ENCODE peak calls at places on chromosomes 7 and 10, in four cellular contexts. K is AG04450, M is heart right ventricle, D is lung. P is an unnamed sample.

GRCh38 chr10:2380218-2380617 is 642.9 kb upstream of the ADARB2 start:
- DNase-seq in K (no peak), M (no peak), D (no peak), P (no peak)

GRCh38 chr7:25894002-25894901 is 257.7 kb upstream of the NFE2L3 start:
- DNase-seq in K (no peak), M (no peak), D (peak), P (no peak)

GRCh38 chr7:150971242-150972048 is 6.7 kb downstream of the KCNH2 start:
- DNase-seq in K (no peak), M (peak), D (no peak), P (no peak)

GRCh38 chr10:33006342-33006887 is 48.4 kb upstream of the ITGB1 start:
- DNase-seq in K (no peak), M (no peak), D (no peak), P (no peak)

GRCh38 chr10:52187521-52188258 is 126.4 kb upstream of the DKK1 start:
- DNase-seq in K (no peak), M (no peak), D (no peak), P (no peak)

GRCh38 chr10:3893904-3894563 is 109.0 kb upstream of the KLF6 start:
- DNase-seq in K (no peak), M (no peak), D (no peak), P (no peak)

GRCh38 chr7:45647967-45648670 is 74.0 kb downstream of the ADCY1 start:
- DNase-seq in K (no peak), M (no peak), D (no peak), P (no peak)

GRCh38 chr7:134421998-134422397 is 36.9 kb downstream of the AKR1B1 start:
- DNase-seq in K (no peak), M (no peak), D (no peak), P (no peak)

GRCh38 chr7:2870471-2870941 is 26.4 kb upstream of the GNA12 start:
- DNase-seq in K (no peak), M (peak), D (peak), P (no peak)

GRCh38 chr10:72084094-72084459 is 4.3 kb downstream of the SPOCK2 start:
- DNase-seq in K (no peak), M (no peak), D (no peak), P (no peak)

GRCh38 chr7:27210441-27211083 is 10.7 kb upstream of the HOXA13 start:
- DNase-seq in K (no peak), M (no peak), D (no peak), P (peak)

GRCh38 chr10:50622497-50623298 is 1.1 kb downstream of the SGMS1 start:
- DNase-seq in K (no peak), M (peak), D (peak), P (no peak)

GRCh38 chr7:111138196-111138569 is 47.3 kb downstream of the LRRN3 start:
- DNase-seq in K (no peak), M (peak), D (no peak), P (no peak)

GRCh38 chr10:119542357-119542989 is at the start of gene RGS10:
- DNase-seq in K (no peak), M (peak), D (peak), P (no peak)

GRCh38 chr10:129866894-129867293 is 97.2 kb downstream of the EBF3 start:
- DNase-seq in K (no peak), M (no peak), D (no peak), P (no peak)

GRCh38 chr7:69757528-69757927 is 159.3 kb downstream of the AUTS2 start:
- DNase-seq in K (no peak), M (no peak), D (no peak), P (no peak)

GRCh38 chr7:124152859-124153692 is 120.2 kb upstream of the TMEM229A start:
- DNase-seq in K (peak), M (no peak), D (no peak), P (no peak)

GRCh38 chr10:132858121-132859081 is 72.5 kb upstream of the NKX6-2 start:
- DNase-seq in K (no peak), M (peak), D (no peak), P (no peak)

GRCh38 chr10:50439806-50440205 is 183.9 kb downstream of the SGMS1 start:
- DNase-seq in K (no peak), M (no peak), D (no peak), P (no peak)

GRCh38 chr10:119341236-119342016 is 134.1 kb downstream of the GRK5 start:
- DNase-seq in K (no peak), M (no peak), D (no peak), P (no peak)

GRCh38 chr10:1149793-1150637 is 93.8 kb downstream of the WDR37 start:
- DNase-seq in K (no peak), M (no peak), D (no peak), P (no peak)

GRCh38 chr7:29684787-29685650 is 121.3 kb upstream of the WIPF3 start:
- DNase-seq in K (peak), M (peak), D (peak), P (peak)

GRCh38 chr7:461453-462172 is 58.0 kb downstream of the PDGFA start:
- DNase-seq in K (no peak), M (no peak), D (no peak), P (no peak)

GRCh38 chr10:125868372-125868975 is 12.6 kb downstream of the DHX32 start:
- DNase-seq in K (peak), M (no peak), D (no peak), P (peak)

GRCh38 chr7:30163231-30163894 is 28.6 kb downstream of the MTURN start:
- DNase-seq in K (no peak), M (no peak), D (no peak), P (no peak)

GRCh38 chr7:47633134-47633533 is 51.2 kb upstream of the TNS3 start:
- DNase-seq in K (no peak), M (no peak), D (no peak), P (no peak)

GRCh38 chr10:104612577-104613205 is 28.4 kb upstream of the SORCS3 start:
- DNase-seq in K (no peak), M (no peak), D (no peak), P (no peak)
- TF ChIP-seq CTCF in K (no peak), M (no peak), D (no peak), P (no peak)

DNA sequence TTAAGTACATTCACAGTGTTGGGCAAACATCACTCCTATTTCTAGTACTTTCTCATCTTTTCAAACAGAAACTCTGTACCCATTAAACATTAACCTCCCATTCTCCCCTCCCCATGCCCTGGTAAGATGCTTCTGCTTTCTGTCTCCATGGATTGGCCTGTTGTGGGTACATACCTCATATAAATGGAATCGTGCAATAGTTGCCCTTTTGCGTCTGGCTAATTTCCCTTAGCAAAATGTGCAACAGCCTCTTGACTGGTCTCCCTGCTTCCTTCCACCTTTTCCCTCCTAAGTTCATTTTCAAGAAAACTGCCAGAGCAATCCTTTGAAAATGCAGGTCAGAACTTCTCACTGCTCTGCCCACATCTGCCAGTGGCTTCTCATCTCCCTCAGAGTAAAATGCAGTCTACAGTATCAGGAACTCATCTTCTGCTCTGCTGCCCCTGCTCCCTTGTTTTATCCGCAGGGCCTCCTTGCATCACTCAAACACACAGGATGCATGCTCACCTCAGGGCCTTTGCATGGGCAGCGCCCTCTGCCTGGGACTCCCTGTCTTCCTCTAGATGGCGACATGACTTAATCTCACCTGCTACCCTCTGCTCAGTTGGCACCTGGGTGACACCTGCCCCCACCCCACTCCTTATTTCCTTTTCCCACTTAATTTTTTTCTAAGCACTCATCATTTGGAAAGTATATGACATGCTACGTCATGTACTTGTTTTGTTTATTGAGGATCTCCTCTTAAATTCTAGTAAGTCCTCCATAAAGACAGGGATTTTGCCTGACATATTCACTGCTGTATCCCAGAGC is 44.3 kb upstream of the ECHDC3 start:
- DNase-seq in K (no peak), M (no peak), D (no peak), P (no peak)
- TF ChIP-seq CTCF in K (no peak), M (no peak), D (no peak), P (no peak)

GRCh38 chr10:74827694-74828093 is 1.3 kb downstream of the KAT6B start:
- DNase-seq in K (no peak), M (no peak), D (no peak), P (no peak)

GRCh38 chr10:74825371-74826141 is 844 bp upstream of the KAT6B start:
- DNase-seq in K (no peak), M (peak), D (no peak), P (no peak)

GRCh38 chr10:74825033-74825370 is 1.4 kb upstream of the KAT6B start:
- DNase-seq in K (no peak), M (no peak), D (peak), P (no peak)

GRCh38 chr10:74827045-74827441 is 643 bp downstream of the KAT6B start:
- DNase-seq in K (no peak), M (no peak), D (no peak), P (no peak)

DNA sequence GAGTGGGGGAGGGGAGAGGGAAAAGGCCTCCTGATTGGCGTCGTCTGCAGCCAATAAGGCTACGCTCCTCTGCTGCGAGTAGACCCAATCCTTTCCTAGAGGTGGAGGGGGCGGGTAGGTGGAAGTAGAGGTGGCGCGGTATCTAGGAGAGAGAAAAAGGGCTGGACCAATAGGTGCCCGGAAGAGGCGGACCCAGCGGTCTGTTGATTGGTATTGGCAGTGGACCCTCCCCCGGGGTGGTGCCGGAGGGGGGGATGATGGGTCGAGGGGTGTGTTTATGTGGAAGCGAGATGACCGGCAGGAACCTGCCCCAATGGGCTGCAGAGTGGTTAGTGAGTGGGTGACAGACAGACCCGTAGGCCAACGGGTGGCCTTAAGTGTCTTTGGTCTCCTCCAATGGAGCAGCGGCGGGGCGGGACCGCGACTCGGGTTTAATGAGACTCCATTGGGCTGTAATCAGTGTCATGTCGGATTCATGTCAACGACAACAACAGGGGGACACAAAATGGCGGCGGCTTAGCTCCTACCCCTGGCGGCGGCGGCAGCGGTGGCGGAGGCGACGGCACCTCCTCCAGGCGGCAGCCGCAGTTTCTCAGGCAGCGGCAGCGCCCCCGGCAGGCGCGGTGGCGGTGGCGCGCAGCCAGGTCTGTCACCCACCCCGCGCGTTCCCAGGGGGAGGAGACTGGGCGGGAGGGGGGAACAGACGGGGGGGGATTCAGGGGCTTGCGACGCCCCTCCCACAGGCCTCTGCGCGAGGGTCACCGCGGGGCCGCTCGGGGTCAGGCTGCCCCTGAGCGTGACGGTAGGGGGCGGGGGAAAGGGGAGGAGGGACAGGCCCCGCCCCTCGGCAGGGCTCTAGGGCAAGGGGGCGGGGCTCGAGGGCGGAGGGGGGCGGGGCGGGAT is at the start of gene KAT6B:
- DNase-seq in K (peak), M (peak), D (peak), P (peak)
- TF ChIP-seq CTCF in K (peak), M (peak), D (no peak), P (peak)

GRCh38 chr7:5139998-5140397 is 50.0 kb upstream of the WIPI2 start:
- DNase-seq in K (no peak), M (no peak), D (no peak), P (no peak)
- TF ChIP-seq CTCF in K (peak), M (peak), D (peak), P (peak)

P was measured in astrocyte of the cerebellum.